ENCODE peak calls at places on chromosome 12, in eight cellular contexts. One of them, this sample, is unnamed. For H3K4me1 and H3K36me3, the result is how much of the 10 kb centered on the place peaks cover.

GRCh38 chr12:6336859-6337744 is 4.8 kb downstream of the TNFRSF1A start:
- DNase-seq in naive thymus-derived CD4-positive, alpha-beta T cell: peak
- DNase-seq in CD8-positive, alpha-beta T cell: peak
- DNase-seq in lower lobe of right lung: no peak
- DNase-seq in fibroblast of lung: no peak
- DNase-seq in breast epithelium: no peak
- DNase-seq in thyroid gland: no peak
- DNase-seq in adrenal gland: no peak
- DNase-seq in this sample: no peak

GRCh38 chr12:106123551-106123991 is 15.2 kb downstream of the NUAK1 start:
- DNase-seq in naive thymus-derived CD4-positive, alpha-beta T cell: no peak
- DNase-seq in CD8-positive, alpha-beta T cell: no peak
- DNase-seq in lower lobe of right lung: no peak
- DNase-seq in fibroblast of lung: peak
- DNase-seq in breast epithelium: no peak
- DNase-seq in thyroid gland: no peak
- DNase-seq in adrenal gland: peak
- DNase-seq in this sample: peak

GRCh38 chr12:47773062-47773857 is at the start of gene SLC48A1:
- DNase-seq in naive thymus-derived CD4-positive, alpha-beta T cell: peak
- DNase-seq in CD8-positive, alpha-beta T cell: peak
- DNase-seq in lower lobe of right lung: peak
- DNase-seq in fibroblast of lung: peak
- DNase-seq in breast epithelium: peak
- DNase-seq in thyroid gland: peak
- DNase-seq in adrenal gland: peak
- DNase-seq in this sample: peak

GRCh38 chr12:116166306-116166705 is 111.2 kb downstream of the MED13L start:
- DNase-seq in naive thymus-derived CD4-positive, alpha-beta T cell: no peak
- DNase-seq in CD8-positive, alpha-beta T cell: no peak
- DNase-seq in lower lobe of right lung: no peak
- DNase-seq in fibroblast of lung: no peak
- DNase-seq in breast epithelium: no peak
- DNase-seq in thyroid gland: peak
- DNase-seq in adrenal gland: no peak
- DNase-seq in this sample: no peak

GRCh38 chr12:52903285-52903854 is 1.5 kb downstream of the KRT8 start:
- DNase-seq in naive thymus-derived CD4-positive, alpha-beta T cell: peak
- DNase-seq in CD8-positive, alpha-beta T cell: peak
- DNase-seq in lower lobe of right lung: peak
- DNase-seq in fibroblast of lung: peak
- DNase-seq in breast epithelium: peak
- DNase-seq in thyroid gland: peak
- DNase-seq in adrenal gland: peak
- DNase-seq in this sample: peak

GRCh38 chr12:53601296-53601847 is 24.8 kb downstream of the ATF7 start:
- DNase-seq in naive thymus-derived CD4-positive, alpha-beta T cell: no peak
- DNase-seq in CD8-positive, alpha-beta T cell: no peak
- DNase-seq in lower lobe of right lung: no peak
- DNase-seq in fibroblast of lung: peak
- DNase-seq in breast epithelium: no peak
- DNase-seq in thyroid gland: no peak
- DNase-seq in adrenal gland: no peak
- DNase-seq in this sample: no peak

GRCh38 chr12:27626239-27626638 is 70.0 kb upstream of the REP15 start:
- DNase-seq in naive thymus-derived CD4-positive, alpha-beta T cell: no peak
- DNase-seq in CD8-positive, alpha-beta T cell: no peak
- DNase-seq in lower lobe of right lung: no peak
- DNase-seq in fibroblast of lung: no peak
- DNase-seq in breast epithelium: no peak
- DNase-seq in thyroid gland: no peak
- DNase-seq in adrenal gland: no peak
- DNase-seq in this sample: no peak

GRCh38 chr12:16034136-16034817 is 123.1 kb downstream of the DERA start:
- DNase-seq in naive thymus-derived CD4-positive, alpha-beta T cell: no peak
- DNase-seq in CD8-positive, alpha-beta T cell: no peak
- DNase-seq in lower lobe of right lung: no peak
- DNase-seq in fibroblast of lung: no peak
- DNase-seq in breast epithelium: no peak
- DNase-seq in thyroid gland: no peak
- DNase-seq in adrenal gland: no peak
- DNase-seq in this sample: no peak

GRCh38 chr12:75115748-75116147 is 93.9 kb downstream of the KCNC2 start:
- DNase-seq in naive thymus-derived CD4-positive, alpha-beta T cell: no peak
- DNase-seq in CD8-positive, alpha-beta T cell: no peak
- DNase-seq in lower lobe of right lung: no peak
- DNase-seq in fibroblast of lung: no peak
- DNase-seq in breast epithelium: no peak
- DNase-seq in thyroid gland: no peak
- DNase-seq in adrenal gland: no peak
- DNase-seq in this sample: no peak

GRCh38 chr12:48978291-48978740 is at the start of gene WNT1:
- DNase-seq in naive thymus-derived CD4-positive, alpha-beta T cell: no peak
- DNase-seq in CD8-positive, alpha-beta T cell: no peak
- DNase-seq in lower lobe of right lung: no peak
- DNase-seq in fibroblast of lung: no peak
- DNase-seq in breast epithelium: no peak
- DNase-seq in thyroid gland: no peak
- DNase-seq in adrenal gland: no peak
- DNase-seq in this sample: no peak

GRCh38 chr12:93776581-93777018 is 99.4 kb downstream of the CRADD start:
- DNase-seq in naive thymus-derived CD4-positive, alpha-beta T cell: no peak
- DNase-seq in CD8-positive, alpha-beta T cell: no peak
- DNase-seq in lower lobe of right lung: no peak
- DNase-seq in fibroblast of lung: peak
- DNase-seq in breast epithelium: no peak
- DNase-seq in thyroid gland: no peak
- DNase-seq in adrenal gland: no peak
- DNase-seq in this sample: no peak

GRCh38 chr12:47790676-47791350 is 17.8 kb downstream of the SLC48A1 start:
- DNase-seq in naive thymus-derived CD4-positive, alpha-beta T cell: no peak
- DNase-seq in CD8-positive, alpha-beta T cell: no peak
- DNase-seq in lower lobe of right lung: peak
- DNase-seq in fibroblast of lung: no peak
- DNase-seq in breast epithelium: no peak
- DNase-seq in thyroid gland: no peak
- DNase-seq in adrenal gland: no peak
- DNase-seq in this sample: no peak

GRCh38 chr12:113997365-113997764 is 31.2 kb upstream of the RBM19 start:
- DNase-seq in naive thymus-derived CD4-positive, alpha-beta T cell: no peak
- DNase-seq in CD8-positive, alpha-beta T cell: no peak
- DNase-seq in lower lobe of right lung: no peak
- DNase-seq in fibroblast of lung: no peak
- DNase-seq in breast epithelium: no peak
- DNase-seq in thyroid gland: no peak
- DNase-seq in adrenal gland: no peak
- DNase-seq in this sample: no peak

GRCh38 chr12:124884587-124885438 is 21.1 kb upstream of the SCARB1 start:
- DNase-seq in naive thymus-derived CD4-positive, alpha-beta T cell: no peak
- DNase-seq in CD8-positive, alpha-beta T cell: no peak
- DNase-seq in lower lobe of right lung: peak
- DNase-seq in fibroblast of lung: no peak
- DNase-seq in breast epithelium: no peak
- DNase-seq in thyroid gland: peak
- DNase-seq in adrenal gland: no peak
- DNase-seq in this sample: no peak

GRCh38 chr12:124878795-124879516 is 15.3 kb upstream of the SCARB1 start:
- DNase-seq in naive thymus-derived CD4-positive, alpha-beta T cell: no peak
- DNase-seq in CD8-positive, alpha-beta T cell: no peak
- DNase-seq in lower lobe of right lung: no peak
- DNase-seq in fibroblast of lung: no peak
- DNase-seq in breast epithelium: no peak
- DNase-seq in thyroid gland: no peak
- DNase-seq in adrenal gland: no peak
- DNase-seq in this sample: no peak

GRCh38 chr12:124883263-124883876 is 19.7 kb upstream of the SCARB1 start:
- DNase-seq in naive thymus-derived CD4-positive, alpha-beta T cell: no peak
- DNase-seq in CD8-positive, alpha-beta T cell: no peak
- DNase-seq in lower lobe of right lung: no peak
- DNase-seq in fibroblast of lung: no peak
- DNase-seq in breast epithelium: no peak
- DNase-seq in thyroid gland: no peak
- DNase-seq in adrenal gland: peak
- DNase-seq in this sample: no peak

GRCh38 chr12:124877423-124877822 is 13.8 kb upstream of the SCARB1 start:
- DNase-seq in naive thymus-derived CD4-positive, alpha-beta T cell: no peak
- DNase-seq in CD8-positive, alpha-beta T cell: no peak
- DNase-seq in lower lobe of right lung: no peak
- DNase-seq in fibroblast of lung: no peak
- DNase-seq in breast epithelium: no peak
- DNase-seq in thyroid gland: no peak
- DNase-seq in adrenal gland: no peak
- DNase-seq in this sample: no peak

GRCh38 chr12:124881123-124881522 is 17.5 kb upstream of the SCARB1 start:
- DNase-seq in naive thymus-derived CD4-positive, alpha-beta T cell: no peak
- DNase-seq in CD8-positive, alpha-beta T cell: no peak
- DNase-seq in lower lobe of right lung: no peak
- DNase-seq in fibroblast of lung: no peak
- DNase-seq in breast epithelium: no peak
- DNase-seq in thyroid gland: no peak
- DNase-seq in adrenal gland: no peak
- DNase-seq in this sample: no peak
- H3K4me3 ChIP-seq in naive thymus-derived CD4-positive, alpha-beta T cell: no peak
- H3K4me3 ChIP-seq in CD8-positive, alpha-beta T cell: no peak
- H3K4me3 ChIP-seq in lower lobe of right lung: no peak
- H3K4me3 ChIP-seq in fibroblast of lung: no peak
- H3K4me3 ChIP-seq in breast epithelium: no peak
- H3K4me3 ChIP-seq in thyroid gland: no peak
- H3K4me3 ChIP-seq in adrenal gland: no peak
- H3K4me3 ChIP-seq in this sample: no peak

GRCh38 chr12:51391047-51391837 is at the start of gene GALNT6:
- DNase-seq in naive thymus-derived CD4-positive, alpha-beta T cell: peak
- DNase-seq in CD8-positive, alpha-beta T cell: peak
- DNase-seq in lower lobe of right lung: peak
- DNase-seq in fibroblast of lung: no peak
- DNase-seq in breast epithelium: no peak
- DNase-seq in thyroid gland: peak
- DNase-seq in adrenal gland: peak
- DNase-seq in this sample: peak

GRCh38 chr12:51397670-51398069 is 6.5 kb upstream of the GALNT6 start:
- DNase-seq in naive thymus-derived CD4-positive, alpha-beta T cell: no peak
- DNase-seq in CD8-positive, alpha-beta T cell: no peak
- DNase-seq in lower lobe of right lung: no peak
- DNase-seq in fibroblast of lung: no peak
- DNase-seq in breast epithelium: no peak
- DNase-seq in thyroid gland: no peak
- DNase-seq in adrenal gland: no peak
- DNase-seq in this sample: no peak

GRCh38 chr12:51393676-51394545 is 2.7 kb upstream of the GALNT6 start:
- DNase-seq in naive thymus-derived CD4-positive, alpha-beta T cell: no peak
- DNase-seq in CD8-positive, alpha-beta T cell: peak
- DNase-seq in lower lobe of right lung: no peak
- DNase-seq in fibroblast of lung: peak
- DNase-seq in breast epithelium: no peak
- DNase-seq in thyroid gland: no peak
- DNase-seq in adrenal gland: no peak
- DNase-seq in this sample: no peak

GRCh38 chr12:51392556-51393237 is 1.5 kb upstream of the GALNT6 start:
- DNase-seq in naive thymus-derived CD4-positive, alpha-beta T cell: no peak
- DNase-seq in CD8-positive, alpha-beta T cell: peak
- DNase-seq in lower lobe of right lung: no peak
- DNase-seq in fibroblast of lung: peak
- DNase-seq in breast epithelium: no peak
- DNase-seq in thyroid gland: no peak
- DNase-seq in adrenal gland: peak
- DNase-seq in this sample: peak

DNA sequence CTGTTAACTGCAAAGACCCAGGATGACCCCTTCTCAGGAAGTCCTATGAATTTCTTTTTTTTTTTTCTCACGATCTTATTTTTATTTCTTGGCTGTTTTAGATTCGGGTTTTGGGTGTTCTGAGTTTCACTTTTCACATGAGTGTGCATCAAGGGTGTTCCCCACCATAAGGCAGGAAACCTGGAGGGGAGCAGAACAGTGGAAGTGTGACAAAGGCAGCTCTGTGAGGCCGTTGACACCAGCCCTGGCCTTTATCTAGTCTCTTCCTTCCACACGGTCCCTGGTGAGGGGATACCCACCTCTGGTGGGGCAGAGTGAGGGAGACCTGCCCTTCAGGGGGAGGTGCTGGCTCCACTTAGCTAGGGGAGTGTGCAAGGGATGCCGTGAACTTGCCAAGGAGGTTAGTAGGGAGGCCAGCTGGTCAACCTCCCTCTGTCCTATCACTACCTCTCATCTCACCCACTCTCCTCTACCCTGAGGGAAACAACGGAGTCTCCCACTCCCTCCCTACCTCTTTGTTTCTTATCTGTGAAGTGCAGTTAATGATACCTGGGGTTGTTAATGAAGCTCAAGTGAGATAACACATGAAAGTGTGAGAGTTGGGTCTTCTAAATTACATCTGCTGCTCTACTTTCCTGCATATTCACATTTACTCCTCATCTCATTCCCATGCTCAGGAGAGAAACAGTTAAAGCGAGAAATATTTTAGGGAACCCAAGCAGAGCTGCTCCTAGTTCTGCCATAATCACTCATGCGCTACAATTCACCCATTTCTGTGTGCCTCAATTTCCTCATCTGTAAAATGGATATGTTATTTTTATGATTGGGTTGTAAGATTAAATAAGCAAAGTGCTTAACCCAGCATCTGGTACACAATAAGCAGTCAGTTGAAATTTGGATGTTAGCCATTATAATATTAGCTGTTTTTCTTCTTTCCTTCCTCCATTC is 4.4 kb upstream of the GALNT6 start:
- DNase-seq in naive thymus-derived CD4-positive, alpha-beta T cell: no peak
- DNase-seq in CD8-positive, alpha-beta T cell: peak
- DNase-seq in lower lobe of right lung: no peak
- DNase-seq in fibroblast of lung: no peak
- DNase-seq in breast epithelium: no peak
- DNase-seq in thyroid gland: no peak
- DNase-seq in adrenal gland: no peak
- DNase-seq in this sample: no peak
- H3K4me1 ChIP-seq in naive thymus-derived CD4-positive, alpha-beta T cell: under half
- H3K4me1 ChIP-seq in CD8-positive, alpha-beta T cell: under half
- H3K4me1 ChIP-seq in lower lobe of right lung: under half
- H3K4me1 ChIP-seq in fibroblast of lung: under half
- H3K4me1 ChIP-seq in breast epithelium: under half
- H3K4me1 ChIP-seq in thyroid gland: under half
- H3K4me1 ChIP-seq in adrenal gland: under half
- H3K4me1 ChIP-seq in this sample: under half

DNA sequence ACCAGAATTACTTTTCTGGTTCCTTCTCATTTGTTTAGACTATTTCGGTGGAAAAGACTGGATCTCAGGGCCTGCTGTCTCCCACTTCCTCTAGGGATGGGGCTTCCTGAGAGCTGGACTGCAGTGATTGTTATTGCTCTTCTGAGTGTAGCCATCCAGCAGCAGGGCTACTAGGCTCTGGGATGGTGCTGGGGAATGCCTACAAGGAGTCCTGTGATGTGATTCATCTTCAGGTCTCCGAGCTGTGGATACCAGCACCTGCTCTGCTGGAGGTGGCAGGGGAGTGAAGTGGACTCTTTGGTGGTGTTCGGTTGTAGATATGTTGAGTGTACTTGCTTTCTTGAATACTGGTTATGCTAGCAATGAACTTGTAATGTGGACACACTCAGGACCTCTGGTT is 42.7 kb downstream of the AEBP2 start:
- DNase-seq in naive thymus-derived CD4-positive, alpha-beta T cell: no peak
- DNase-seq in CD8-positive, alpha-beta T cell: no peak
- DNase-seq in lower lobe of right lung: no peak
- DNase-seq in fibroblast of lung: no peak
- DNase-seq in breast epithelium: no peak
- DNase-seq in thyroid gland: no peak
- DNase-seq in adrenal gland: no peak
- DNase-seq in this sample: no peak
- H3K36me3 ChIP-seq in naive thymus-derived CD4-positive, alpha-beta T cell: under half
- H3K36me3 ChIP-seq in CD8-positive, alpha-beta T cell: under half
- H3K36me3 ChIP-seq in lower lobe of right lung: under half
- H3K36me3 ChIP-seq in fibroblast of lung: under half
- H3K36me3 ChIP-seq in breast epithelium: under half
- H3K36me3 ChIP-seq in thyroid gland: under half
- H3K36me3 ChIP-seq in adrenal gland: under half
- H3K36me3 ChIP-seq in this sample: under half

GRCh38 chr12:13198921-13199320 is 2.4 kb downstream of the EMP1 start:
- DNase-seq in naive thymus-derived CD4-positive, alpha-beta T cell: no peak
- DNase-seq in CD8-positive, alpha-beta T cell: no peak
- DNase-seq in lower lobe of right lung: no peak
- DNase-seq in fibroblast of lung: peak
- DNase-seq in breast epithelium: no peak
- DNase-seq in thyroid gland: no peak
- DNase-seq in adrenal gland: no peak
- DNase-seq in this sample: no peak
- H3K4me3 ChIP-seq in naive thymus-derived CD4-positive, alpha-beta T cell: no peak
- H3K4me3 ChIP-seq in CD8-positive, alpha-beta T cell: no peak
- H3K4me3 ChIP-seq in lower lobe of right lung: peak
- H3K4me3 ChIP-seq in fibroblast of lung: peak
- H3K4me3 ChIP-seq in breast epithelium: peak
- H3K4me3 ChIP-seq in thyroid gland: no peak
- H3K4me3 ChIP-seq in adrenal gland: no peak
- H3K4me3 ChIP-seq in this sample: no peak

This sample was measured in body of pancreas.